ENCODE peak calls at places on chromosomes 7 and 10, in six cellular contexts. M is effector memory CD8-positive, alpha-beta T cell; W is HS-5; P is naive B cell; L is HT-29; K is activated CD8-positive, alpha-beta memory T cell treated with anti-CD3 and anti-CD28 coated beads for 48 hours. T is an unnamed sample.
A peak's percentile ranks its signal among the peaks of the same experiment; 100 is the strongest.

GRCh38 chr10:26157734-26158133 is 58.8 kb upstream of the GAD2 start:
- DNase-seq in M (no peak), W (no peak), P (no peak), L (no peak), K (no peak), T (no peak)

GRCh38 chr10:17181751-17182150 is 19.7 kb downstream of the TRDMT1 start:
- DNase-seq in M (no peak), W (no peak), P (no peak), L (peak; percentile 62), K (no peak), T (no peak)

GRCh38 chr7:107857541-107857912 is 33.5 kb upstream of the DLD start:
- DNase-seq in M (no peak), W (peak; percentile 4), P (no peak), L (no peak), K (no peak), T (no peak)

GRCh38 chr10:43322769-43323168 is 48.7 kb upstream of the FXYD4 start:
- DNase-seq in M (peak; percentile 75), W (no peak), P (peak; percentile 56), L (peak; percentile 96), K (peak; percentile 37), T (peak; percentile 94)

GRCh38 chr10:119859422-119860258 is 13.0 kb downstream of the MCMBP start:
- DNase-seq in M (peak; percentile 7), W (no peak), P (peak; percentile 43), L (peak; percentile 54), K (no peak), T (no peak)

GRCh38 chr10:35129185-35129674 is 2.6 kb downstream of the CREM start:
- DNase-seq in M (no peak), W (no peak), P (no peak), L (no peak), K (no peak), T (no peak)

GRCh38 chr10:28997736-28998135 is 291.1 kb upstream of the LYZL1 start:
- DNase-seq in M (no peak), W (no peak), P (no peak), L (no peak), K (no peak), T (no peak)

GRCh38 chr7:5276611-5277010 is 6.1 kb upstream of the SLC29A4 start:
- DNase-seq in M (no peak), W (no peak), P (no peak), L (no peak), K (no peak), T (no peak)

GRCh38 chr7:94590526-94591162 is 65.3 kb downstream of the SGCE start:
- DNase-seq in M (no peak), W (no peak), P (peak; percentile 21), L (no peak), K (no peak), T (no peak)

GRCh38 chr7:130896898-130897514 is 163.0 kb upstream of the KLF14 start:
- DNase-seq in M (peak; percentile 70), W (no peak), P (peak; percentile 53), L (peak; percentile 89), K (no peak), T (peak; percentile 82)

GRCh38 chr7:5143935-5144903 is 45.8 kb upstream of the WIPI2 start:
- DNase-seq in M (peak; percentile 75), W (no peak), P (peak; percentile 69), L (no peak), K (peak; percentile 36), T (no peak)

GRCh38 chr7:107118109-107118900 is 50.5 kb upstream of the HBP1 start:
- DNase-seq in M (no peak), W (no peak), P (no peak), L (no peak), K (no peak), T (no peak)

GRCh38 chr7:44189286-44189992 is at the start of gene GCK:
- DNase-seq in M (no peak), W (no peak), P (no peak), L (no peak), K (no peak), T (no peak)

GRCh38 chr7:12638851-12639467 is 48.5 kb upstream of the ARL4A start:
- DNase-seq in M (no peak), W (peak; percentile 80), P (peak; percentile 53), L (peak; percentile 72), K (no peak), T (no peak)

GRCh38 chr10:48511855-48512191 is 93.0 kb downstream of the ARHGAP22 start:
- DNase-seq in M (no peak), W (no peak), P (peak; percentile 8), L (no peak), K (no peak), T (no peak)